ENCODE peak calls at places on chromosomes 11 and 22, in ten cellular contexts. L is sciatic nerve; W is GM23338; U is endothelial cell; F is stimulated activated CD8-positive, alpha-beta memory T cell treated with anti-CD3 and anti-CD28 coated beads, Interleukin-7, amount 100 ng/mL, for 1 hour; H is IMR-90; S is NCI-H2081; J is AG08395; P is pancreas; B is esophagus squamous epithelium. N is an unnamed sample.

GRCh38 chr11:112302226-112302868 is 41.7 kb upstream of the PLET1 start:
- DNase-seq in U (no peak), P (no peak), B (no peak), S (no peak), J (peak; percentile 25), W (no peak), H (peak; percentile 30), F (no peak), L (no peak), N (peak; percentile 26)

GRCh38 chr11:46404476-46405017 is 13.0 kb upstream of the CHRM4 start:
- DNase-seq in F (no peak), W (no peak), H (no peak), S (no peak), J (no peak), B (no peak), U (no peak), P (no peak), L (no peak), N (no peak)

GRCh38 chr11:17391493-17392355 is 3.3 kb upstream of the KCNJ11 start:
- DNase-seq in B (no peak), P (no peak), L (no peak), U (no peak), W (no peak), J (no peak), S (peak; percentile 90), H (no peak), F (no peak), N (no peak)

GRCh38 chr11:117654856-117655255 is 142.2 kb downstream of the DSCAML1 start:
- DNase-seq in F (no peak), S (no peak), U (no peak), H (no peak), W (no peak), J (no peak), L (no peak), B (no peak), P (no peak), N (no peak)

GRCh38 chr22:19497245-19497644 is 17.5 kb downstream of the CDC45 start:
- DNase-seq in U (no peak), B (no peak), L (no peak), F (no peak), P (no peak), S (peak; percentile 67), H (peak; percentile 97), W (no peak), J (peak; percentile 53), N (peak; percentile 81)

GRCh38 chr11:46198245-46198872 is 77.1 kb upstream of the PHF21A start:
- DNase-seq in S (peak; percentile 10), P (no peak), W (no peak), H (no peak), B (no peak), J (no peak), F (no peak), L (no peak), U (no peak), N (no peak)

GRCh38 chr11:3002346-3002745 is 10.2 kb upstream of the NAP1L4 start:
- DNase-seq in L (peak; percentile 48), U (no peak), H (no peak), J (no peak), F (no peak), B (no peak), P (no peak), W (no peak), S (no peak), N (no peak)

GRCh38 chr11:2574043-2574552 is 125.7 kb downstream of the KCNQ1OT1 start:
- DNase-seq in P (no peak), H (no peak), W (no peak), B (no peak), J (no peak), F (no peak), U (no peak), L (peak; percentile 58), S (no peak), N (no peak)

GRCh38 chr22:30876221-30876751 is 92.3 kb downstream of the MORC2 start:
- DNase-seq in P (no peak), S (no peak), W (no peak), H (no peak), F (no peak), L (peak; percentile 31), J (no peak), B (no peak), U (no peak), N (no peak)

GRCh38 chr11:73652046-73652730 is 5.8 kb downstream of the PLEKHB1 start:
- DNase-seq in U (peak; percentile 42), B (no peak), L (peak; percentile 87), J (no peak), W (peak; percentile 43), S (no peak), P (peak; percentile 46), F (no peak), H (no peak), N (no peak)

N was measured in K562.